ENCODE peak calls at places on chromosomes 5 and 9, in five cellular contexts. One of them, this sample, is unnamed.

GRCh38 chr5:143126121-143127019 is 277.1 kb downstream of the NR3C1 start:
- DNase-seq in heart right ventricle: no peak
- DNase-seq in GM23338: no peak
- DNase-seq in pancreas: no peak
- DNase-seq in lower lobe of right lung: no peak
- DNase-seq in this sample: no peak

GRCh38 chr5:66829826-66830225 is 233.6 kb downstream of the MAST4 start:
- DNase-seq in heart right ventricle: no peak
- DNase-seq in GM23338: peak; percentile 36
- DNase-seq in pancreas: no peak
- DNase-seq in lower lobe of right lung: no peak
- DNase-seq in this sample: no peak

GRCh38 chr9:137095664-137096517 is 9.1 kb downstream of the MAN1B1 start:
- DNase-seq in heart right ventricle: no peak
- DNase-seq in GM23338: peak; percentile 29
- DNase-seq in pancreas: no peak
- DNase-seq in lower lobe of right lung: peak; percentile 48
- DNase-seq in this sample: no peak

GRCh38 chr9:73906671-73907070 is 590.5 kb upstream of the RORB start:
- DNase-seq in heart right ventricle: no peak
- DNase-seq in GM23338: no peak
- DNase-seq in pancreas: no peak
- DNase-seq in lower lobe of right lung: no peak
- DNase-seq in this sample: no peak

GRCh38 chr5:168898261-168898911 is 319.2 kb upstream of the PANK3 start:
- DNase-seq in heart right ventricle: no peak
- DNase-seq in GM23338: no peak
- DNase-seq in pancreas: no peak
- DNase-seq in lower lobe of right lung: no peak
- DNase-seq in this sample: peak; percentile 74

GRCh38 chr9:93319301-93319991 is 132.0 kb upstream of the FAM120A start:
- DNase-seq in heart right ventricle: no peak
- DNase-seq in GM23338: no peak
- DNase-seq in pancreas: no peak
- DNase-seq in lower lobe of right lung: no peak
- DNase-seq in this sample: no peak

GRCh38 chr5:180494510-180495181 is 467 bp downstream of the CNOT6 start:
- DNase-seq in heart right ventricle: peak; percentile 28
- DNase-seq in GM23338: peak; percentile 56
- DNase-seq in pancreas: peak; percentile 21
- DNase-seq in lower lobe of right lung: peak; percentile 70
- DNase-seq in this sample: peak; percentile 58

GRCh38 chr9:109319631-109320233 is 1.1 kb downstream of the EPB41L4B start:
- DNase-seq in heart right ventricle: no peak
- DNase-seq in GM23338: peak; percentile 66
- DNase-seq in pancreas: peak; percentile 45
- DNase-seq in lower lobe of right lung: peak; percentile 53
- DNase-seq in this sample: peak; percentile 42

GRCh38 chr9:125785187-125785840 is 38.1 kb downstream of the PBX3 start:
- DNase-seq in heart right ventricle: no peak
- DNase-seq in GM23338: no peak
- DNase-seq in pancreas: no peak
- DNase-seq in lower lobe of right lung: no peak
- DNase-seq in this sample: no peak

GRCh38 chr5:96870094-96871021 is 5.9 kb upstream of the ERAP2 start:
- DNase-seq in heart right ventricle: no peak
- DNase-seq in GM23338: no peak
- DNase-seq in pancreas: no peak
- DNase-seq in lower lobe of right lung: no peak
- DNase-seq in this sample: no peak

GRCh38 chr9:2722715-2723114 is 5.4 kb downstream of the KCNV2 start:
- DNase-seq in heart right ventricle: no peak
- DNase-seq in GM23338: peak; percentile 38
- DNase-seq in pancreas: no peak
- DNase-seq in lower lobe of right lung: no peak
- DNase-seq in this sample: no peak

GRCh38 chr9:134770972-134771971 is 109.3 kb upstream of the FCN2 start:
- DNase-seq in heart right ventricle: peak; percentile 48
- DNase-seq in GM23338: no peak
- DNase-seq in pancreas: no peak
- DNase-seq in lower lobe of right lung: no peak
- DNase-seq in this sample: no peak

GRCh38 chr9:70218767-70219166 is 40.0 kb upstream of the SMC5 start:
- DNase-seq in heart right ventricle: no peak
- DNase-seq in GM23338: no peak
- DNase-seq in pancreas: no peak
- DNase-seq in lower lobe of right lung: no peak
- DNase-seq in this sample: no peak

GRCh38 chr9:86287013-86287412 is 4.7 kb upstream of the ISCA1 start:
- DNase-seq in heart right ventricle: no peak
- DNase-seq in GM23338: peak; percentile 92
- DNase-seq in pancreas: no peak
- DNase-seq in lower lobe of right lung: no peak
- DNase-seq in this sample: peak; percentile 47

GRCh38 chr9:121298689-121299112 is 30.7 kb downstream of the GSN start:
- DNase-seq in heart right ventricle: peak; percentile 88
- DNase-seq in GM23338: peak; percentile 46
- DNase-seq in pancreas: no peak
- DNase-seq in lower lobe of right lung: no peak
- DNase-seq in this sample: no peak

GRCh38 chr9:136881691-136882108 is 4.6 kb upstream of the TRAF2 start:
- DNase-seq in heart right ventricle: peak; percentile 45
- DNase-seq in GM23338: no peak
- DNase-seq in pancreas: no peak
- DNase-seq in lower lobe of right lung: no peak
- DNase-seq in this sample: no peak

GRCh38 chr9:132193227-132194110 is 31.6 kb downstream of the NTNG2 start:
- DNase-seq in heart right ventricle: no peak
- DNase-seq in GM23338: no peak
- DNase-seq in pancreas: no peak
- DNase-seq in lower lobe of right lung: no peak
- DNase-seq in this sample: no peak

GRCh38 chr5:134517553-134517952 is 7.9 kb upstream of the JADE2 start:
- DNase-seq in heart right ventricle: no peak
- DNase-seq in GM23338: no peak
- DNase-seq in pancreas: no peak
- DNase-seq in lower lobe of right lung: no peak
- DNase-seq in this sample: no peak

GRCh38 chr9:12694013-12694412 is 828 bp downstream of the TYRP1 start:
- DNase-seq in heart right ventricle: no peak
- DNase-seq in GM23338: no peak
- DNase-seq in pancreas: no peak
- DNase-seq in lower lobe of right lung: peak; percentile 15
- DNase-seq in this sample: peak; percentile 14

GRCh38 chr5:119752921-119753886 is 123.8 kb downstream of the FAM170A start:
- DNase-seq in heart right ventricle: no peak
- DNase-seq in GM23338: no peak
- DNase-seq in pancreas: no peak
- DNase-seq in lower lobe of right lung: no peak
- DNase-seq in this sample: no peak

DNA sequence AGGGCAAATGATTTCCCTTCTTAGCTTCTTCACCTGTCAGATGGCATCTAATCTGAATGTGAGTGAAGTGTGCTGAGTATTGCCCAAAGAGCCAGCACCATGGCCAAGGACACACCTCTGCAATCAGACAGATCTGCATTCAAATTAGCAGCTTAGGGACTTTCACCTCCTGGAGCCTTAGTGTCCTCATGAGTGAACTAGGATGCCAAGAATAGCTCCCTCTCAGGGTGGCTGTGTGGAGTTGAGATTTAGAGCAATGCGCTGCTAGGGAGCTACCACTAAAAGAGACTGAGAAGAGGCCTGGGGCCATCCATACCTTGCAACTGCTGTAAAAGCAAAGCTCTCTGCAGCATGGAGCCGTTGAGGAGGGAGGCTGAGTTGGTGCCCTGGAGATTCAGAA is 1.4 kb downstream of the CIZ1 start:
- DNase-seq in heart right ventricle: no peak
- DNase-seq in GM23338: no peak
- DNase-seq in pancreas: no peak
- DNase-seq in lower lobe of right lung: no peak
- DNase-seq in this sample: no peak
- TF ChIP-seq CTCF in heart right ventricle: no peak
- TF ChIP-seq CTCF in GM23338: no peak
- TF ChIP-seq CTCF in pancreas: no peak
- TF ChIP-seq CTCF in lower lobe of right lung: no peak
- TF ChIP-seq CTCF in this sample: no peak

GRCh38 chr5:125776656-125777055 is 646.6 kb upstream of the GRAMD2B start:
- DNase-seq in heart right ventricle: no peak
- DNase-seq in GM23338: no peak
- DNase-seq in pancreas: no peak
- DNase-seq in lower lobe of right lung: no peak
- DNase-seq in this sample: no peak
- TF ChIP-seq CTCF in heart right ventricle: no peak
- TF ChIP-seq CTCF in GM23338: no peak
- TF ChIP-seq CTCF in pancreas: no peak
- TF ChIP-seq CTCF in lower lobe of right lung: no peak
- TF ChIP-seq CTCF in this sample: no peak

GRCh38 chr9:80177949-80178480 is 606.2 kb downstream of the TLE4 start:
- DNase-seq in heart right ventricle: no peak
- DNase-seq in GM23338: no peak
- DNase-seq in pancreas: no peak
- DNase-seq in lower lobe of right lung: no peak
- DNase-seq in this sample: no peak

GRCh38 chr9:80175286-80175906 is 603.6 kb downstream of the TLE4 start:
- DNase-seq in heart right ventricle: no peak
- DNase-seq in GM23338: peak; percentile 67
- DNase-seq in pancreas: no peak
- DNase-seq in lower lobe of right lung: no peak
- DNase-seq in this sample: peak; percentile 23
- TF ChIP-seq CTCF in heart right ventricle: peak; percentile 51
- TF ChIP-seq CTCF in GM23338: peak; percentile 56
- TF ChIP-seq CTCF in pancreas: peak; percentile 67
- TF ChIP-seq CTCF in lower lobe of right lung: peak; percentile 74
- TF ChIP-seq CTCF in this sample: peak; percentile 90

DNA sequence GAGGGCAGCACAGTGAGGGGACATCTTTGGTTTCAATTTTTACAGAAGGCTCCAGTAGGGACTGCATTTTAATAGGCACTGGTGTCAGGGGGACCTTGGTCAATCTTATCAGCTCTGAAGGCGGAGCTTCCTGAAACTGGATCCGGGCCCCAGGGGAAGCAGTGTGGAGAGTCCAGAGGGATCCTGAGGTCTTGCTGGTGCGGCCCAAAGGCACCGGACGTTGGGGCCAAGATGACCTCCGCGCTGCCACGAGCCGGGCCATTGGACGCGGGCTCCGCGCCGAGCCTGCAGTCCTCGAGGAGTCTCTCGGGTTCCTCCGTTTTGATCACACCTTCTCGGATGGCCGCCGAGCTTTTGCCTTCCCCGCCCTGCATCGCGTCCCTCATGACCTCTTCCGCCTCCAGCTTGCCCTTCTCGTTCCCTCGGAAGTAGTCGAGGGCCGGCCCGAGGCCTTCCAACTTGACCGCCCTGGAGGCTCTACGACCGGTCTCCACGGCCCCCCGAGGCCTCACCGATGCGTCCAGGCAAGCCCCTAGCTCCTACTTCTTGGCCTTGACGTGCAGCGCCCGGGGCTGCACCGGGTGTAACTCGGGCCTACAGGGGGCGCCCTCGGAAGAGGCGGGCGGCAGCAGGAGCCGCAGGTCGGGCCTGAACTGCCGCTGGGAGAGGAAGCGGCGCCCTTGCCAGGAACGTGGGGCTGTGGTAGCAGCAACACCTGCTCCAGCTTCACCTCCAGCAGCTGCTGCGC is 18.8 kb downstream of the C5orf52 start:
- DNase-seq in heart right ventricle: no peak
- DNase-seq in GM23338: peak; percentile 51
- DNase-seq in pancreas: no peak
- DNase-seq in lower lobe of right lung: no peak
- DNase-seq in this sample: no peak
- TF ChIP-seq CTCF in heart right ventricle: no peak
- TF ChIP-seq CTCF in GM23338: peak; percentile 63
- TF ChIP-seq CTCF in pancreas: no peak
- TF ChIP-seq CTCF in lower lobe of right lung: no peak
- TF ChIP-seq CTCF in this sample: no peak

GRCh38 chr9:34145165-34145564 is 18.7 kb upstream of the DCAF12 start:
- DNase-seq in heart right ventricle: no peak
- DNase-seq in GM23338: peak; percentile 27
- DNase-seq in pancreas: no peak
- DNase-seq in lower lobe of right lung: no peak
- DNase-seq in this sample: no peak

GRCh38 chr9:34143116-34143515 is 16.6 kb upstream of the DCAF12 start:
- DNase-seq in heart right ventricle: no peak
- DNase-seq in GM23338: no peak
- DNase-seq in pancreas: no peak
- DNase-seq in lower lobe of right lung: no peak
- DNase-seq in this sample: no peak

GRCh38 chr9:34139477-34140146 is 13.1 kb upstream of the DCAF12 start:
- DNase-seq in heart right ventricle: peak; percentile 77
- DNase-seq in GM23338: peak; percentile 33
- DNase-seq in pancreas: peak; percentile 81
- DNase-seq in lower lobe of right lung: no peak
- DNase-seq in this sample: no peak

GRCh38 chr9:34140853-34141252 is 14.4 kb upstream of the DCAF12 start:
- DNase-seq in heart right ventricle: no peak
- DNase-seq in GM23338: no peak
- DNase-seq in pancreas: no peak
- DNase-seq in lower lobe of right lung: no peak
- DNase-seq in this sample: no peak
- TF ChIP-seq CTCF in heart right ventricle: no peak
- TF ChIP-seq CTCF in GM23338: no peak
- TF ChIP-seq CTCF in pancreas: no peak
- TF ChIP-seq CTCF in lower lobe of right lung: no peak
- TF ChIP-seq CTCF in this sample: no peak

GRCh38 chr9:68780377-68780707 is 75.3 kb downstream of the PIP5K1B start:
- DNase-seq in heart right ventricle: no peak
- DNase-seq in GM23338: no peak
- DNase-seq in pancreas: no peak
- DNase-seq in lower lobe of right lung: no peak
- DNase-seq in this sample: no peak
- TF ChIP-seq CTCF in heart right ventricle: no peak
- TF ChIP-seq CTCF in GM23338: no peak
- TF ChIP-seq CTCF in pancreas: no peak
- TF ChIP-seq CTCF in lower lobe of right lung: no peak
- TF ChIP-seq CTCF in this sample: no peak

GRCh38 chr5:103441523-103441922 is 121.1 kb downstream of the NUDT12 start:
- DNase-seq in heart right ventricle: no peak
- DNase-seq in GM23338: peak; percentile 75
- DNase-seq in pancreas: no peak
- DNase-seq in lower lobe of right lung: no peak
- DNase-seq in this sample: peak; percentile 28
- TF ChIP-seq CTCF in heart right ventricle: no peak
- TF ChIP-seq CTCF in GM23338: peak; percentile 47
- TF ChIP-seq CTCF in pancreas: no peak
- TF ChIP-seq CTCF in lower lobe of right lung: no peak
- TF ChIP-seq CTCF in this sample: peak; percentile 74

This sample was measured in glutamatergic neuron.